ENCODE peak calls at places on chromosomes 7 and 10, in seven cellular contexts. G is GM23248, C is HCT116, M is hepatocyte, P is SK-N-SH, B is PC-3, V is MM.1S. X is an unnamed sample.
A peak's percentile ranks its signal among the peaks of the same experiment; 100 is the strongest.

GRCh38 chr7:137652721-137653120 is 194.1 kb downstream of the DGKI start:
- DNase-seq in G (peak; percentile 74), C (no peak), M (no peak), P (no peak), B (peak; percentile 52), V (no peak), X (no peak)

GRCh38 chr7:92056276-92056675 is 78.0 kb downstream of the CYP51A1 start:
- DNase-seq in G (no peak), C (no peak), M (peak; percentile 8), P (no peak), B (no peak), V (no peak), X (no peak)

GRCh38 chr7:96410440-96410839 is 88.5 kb upstream of the SLC25A13 start:
- DNase-seq in G (no peak), C (no peak), M (no peak), P (no peak), B (no peak), V (no peak), X (no peak)

GRCh38 chr10:52951819-52952218 is 179.2 kb upstream of the MBL2 start:
- DNase-seq in G (peak; percentile 42), C (no peak), M (peak; percentile 77), P (no peak), B (peak; percentile 97), V (peak; percentile 41), X (peak; percentile 75)

GRCh38 chr7:5634107-5634950 is 147.1 kb downstream of the RNF216 start:
- DNase-seq in G (peak; percentile 86), C (no peak), M (peak; percentile 66), P (peak; percentile 93), B (no peak), V (no peak), X (peak; percentile 78)

GRCh38 chr7:21771906-21772610 is 173.6 kb downstream of the CDCA7L start:
- DNase-seq in G (peak; percentile 3), C (no peak), M (no peak), P (no peak), B (no peak), V (peak; percentile 22), X (peak; percentile 84)

GRCh38 chr10:115118346-115118745 is 25.2 kb downstream of the ATRNL1 start:
- DNase-seq in G (no peak), C (no peak), M (no peak), P (no peak), B (no peak), V (no peak), X (no peak)

GRCh38 chr10:119686465-119687191 is 35.4 kb downstream of the BAG3 start:
- DNase-seq in G (peak; percentile 94), C (peak; percentile 75), M (peak; percentile 92), P (peak; percentile 81), B (peak; percentile 92), V (peak; percentile 74), X (peak; percentile 88)

GRCh38 chr10:23535381-23535780 is 96.5 kb downstream of the OTUD1 start:
- DNase-seq in G (peak; percentile 14), C (no peak), M (no peak), P (no peak), B (peak; percentile 11), V (no peak), X (no peak)

GRCh38 chr7:50476953-50477625 is 26.9 kb upstream of the FIGNL1 start:
- DNase-seq in G (no peak), C (no peak), M (no peak), P (no peak), B (no peak), V (no peak), X (no peak)

GRCh38 chr10:48976208-48976607 is 36.6 kb upstream of the LRRC18 start:
- DNase-seq in G (peak; percentile 37), C (peak; percentile 18), M (peak; percentile 28), P (peak; percentile 50), B (peak; percentile 73), V (peak; percentile 39), X (peak; percentile 27)

GRCh38 chr7:44549457-44549856 is 8.3 kb upstream of the NPC1L1 start:
- DNase-seq in G (no peak), C (no peak), M (no peak), P (no peak), B (no peak), V (no peak), X (no peak)

GRCh38 chr10:123043409-123043925 is 34.7 kb downstream of the ACADSB start:
- DNase-seq in G (peak; percentile 76), C (peak; percentile 80), M (peak; percentile 80), P (peak; percentile 67), B (peak; percentile 76), V (peak; percentile 65), X (peak; percentile 85)

GRCh38 chr7:152504367-152504766 is 68.6 kb upstream of the KMT2C start:
- DNase-seq in G (no peak), C (no peak), M (peak; percentile 19), P (no peak), B (peak; percentile 27), V (no peak), X (no peak)

GRCh38 chr7:2670720-2671391 is 17.1 kb upstream of the AMZ1 start:
- DNase-seq in G (peak; percentile 87), C (peak; percentile 51), M (peak; percentile 87), P (peak; percentile 96), B (peak; percentile 69), V (peak; percentile 58), X (peak; percentile 86)

GRCh38 chr10:96917628-96918027 is 85.5 kb downstream of the LCOR start:
- DNase-seq in G (no peak), C (no peak), M (no peak), P (no peak), B (no peak), V (no peak), X (no peak)

GRCh38 chr10:60237977-60238376 is 151.7 kb downstream of the ANK3 start:
- DNase-seq in G (peak; percentile 40), C (no peak), M (no peak), P (no peak), B (peak; percentile 81), V (no peak), X (no peak)

GRCh38 chr7:157791261-157791660 is 454.5 kb downstream of the DNAJB6 start:
- DNase-seq in G (no peak), C (no peak), M (no peak), P (no peak), B (peak; percentile 6), V (no peak), X (no peak)

GRCh38 chr7:157792954-157793353 is 456.1 kb downstream of the DNAJB6 start:
- DNase-seq in G (no peak), C (no peak), M (no peak), P (no peak), B (no peak), V (no peak), X (no peak)

GRCh38 chr7:157791666-157792065 is 454.9 kb downstream of the DNAJB6 start:
- DNase-seq in G (no peak), C (no peak), M (no peak), P (no peak), B (no peak), V (no peak), X (no peak)

GRCh38 chr7:157793973-157794763 is 457.4 kb downstream of the DNAJB6 start:
- DNase-seq in G (no peak), C (no peak), M (no peak), P (no peak), B (no peak), V (no peak), X (peak; percentile 65)

DNA sequence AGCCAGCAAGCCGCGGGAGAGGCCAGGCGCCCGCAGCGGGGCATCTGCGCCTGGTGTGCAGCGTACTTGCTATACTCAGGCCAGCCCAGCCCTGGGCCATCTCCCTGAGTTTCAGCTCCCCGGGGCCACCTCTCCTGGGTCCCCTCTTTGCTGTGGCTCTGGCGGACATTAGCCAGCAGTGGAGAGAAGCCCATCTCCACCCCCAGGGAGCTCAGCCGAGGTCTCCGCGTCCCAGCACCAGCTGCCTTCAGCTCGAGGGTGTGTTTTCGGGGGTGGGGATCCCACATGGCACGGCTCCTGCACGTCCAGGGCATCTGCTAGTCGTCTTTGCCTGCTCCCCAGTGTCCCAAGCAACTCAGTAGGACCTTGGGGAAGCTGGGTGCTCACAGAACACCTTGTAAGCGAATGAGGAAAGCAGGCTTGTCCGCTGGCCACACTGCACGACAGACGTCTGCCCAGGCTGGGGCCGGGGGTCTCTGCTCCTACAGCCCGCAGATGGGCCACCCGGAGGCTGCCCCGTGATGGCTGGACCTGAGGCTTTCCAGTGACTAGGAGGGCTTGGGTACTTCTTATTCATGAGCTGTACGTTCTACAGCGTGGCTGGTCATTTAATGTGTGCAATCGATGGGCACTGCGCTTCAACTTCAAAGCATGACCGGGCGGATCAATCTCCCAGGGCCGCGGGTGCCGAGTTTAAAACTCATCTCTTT is 455.6 kb downstream of the DNAJB6 start:
- DNase-seq in G (no peak), C (no peak), M (no peak), P (no peak), B (no peak), V (no peak), X (no peak)
- H3K9me3 ChIP-seq in G (no peaks in the 10 kb centered on the region), C (no peaks in the 10 kb centered on the region), M (no peaks in the 10 kb centered on the region), P (no peaks in the 10 kb centered on the region), B (no peaks in the 10 kb centered on the region), V (no peaks in the 10 kb centered on the region), X (no peaks in the 10 kb centered on the region)

DNA sequence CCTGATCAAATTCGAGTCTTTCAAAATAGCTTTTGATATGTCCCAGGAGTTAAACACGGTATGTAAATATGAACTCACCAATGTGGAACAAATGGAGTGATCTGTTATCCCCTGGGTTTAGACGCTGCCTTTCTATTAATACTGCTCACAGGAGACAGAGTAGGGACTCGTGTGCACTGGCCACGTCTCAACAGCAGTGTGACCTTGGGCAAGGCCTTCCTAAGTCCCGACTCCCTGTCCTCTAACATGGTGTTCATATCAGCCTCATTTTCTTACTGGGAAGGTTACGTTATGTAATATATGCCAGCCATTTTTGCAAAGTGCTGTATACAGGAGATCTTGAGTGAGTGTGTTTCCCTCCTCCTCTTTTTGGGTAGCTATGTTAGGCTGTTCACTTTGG is 1.8 kb downstream of the WDR37 start:
- DNase-seq in G (no peak), C (no peak), M (no peak), P (no peak), B (no peak), V (no peak), X (no peak)
- TF ChIP-seq EZH2phosphoT487 in G (no peak), C (no peak), M (no peak), P (no peak), B (no peak), V (no peak), X (no peak)

GRCh38 chr7:124032369-124033092 is at the start of gene TMEM229A:
- DNase-seq in G (peak; percentile 56), C (no peak), M (peak; percentile 84), P (peak; percentile 88), B (peak; percentile 52), V (peak; percentile 49), X (peak; percentile 87)

GRCh38 chr7:124031406-124031805 is 1.5 kb downstream of the TMEM229A start:
- DNase-seq in G (no peak), C (no peak), M (no peak), P (no peak), B (no peak), V (no peak), X (no peak)

GRCh38 chr7:124031919-124032318 is 948 bp downstream of the TMEM229A start:
- DNase-seq in G (no peak), C (no peak), M (no peak), P (peak; percentile 57), B (no peak), V (no peak), X (peak; percentile 32)

GRCh38 chr7:124029789-124030188 is 3.1 kb downstream of the TMEM229A start:
- DNase-seq in G (no peak), C (no peak), M (no peak), P (no peak), B (no peak), V (no peak), X (no peak)

GRCh38 chr7:124030964-124031363 is 1.9 kb downstream of the TMEM229A start:
- DNase-seq in G (no peak), C (no peak), M (no peak), P (no peak), B (no peak), V (no peak), X (no peak)
- H3K4me3 ChIP-seq in G (no peak overlapping the region), C (no peak overlapping the region), M (no peak overlapping the region), P (peak overlapping the region; percentile 66), B (no peak overlapping the region), V (no peak overlapping the region), X (no peak overlapping the region)

GRCh38 chr10:43727935-43728334 is 79.3 kb upstream of the ZNF32 start:
- DNase-seq in G (no peak), C (no peak), M (no peak), P (no peak), B (no peak), V (no peak), X (no peak)
- H3K9me3 ChIP-seq in G (no peaks in the 10 kb centered on the region), C (no peaks in the 10 kb centered on the region), M (peaks cover 4% of the 10 kb centered on the region), P (peaks cover 4% of the 10 kb centered on the region), B (peaks cover 13% of the 10 kb centered on the region), V (no peaks in the 10 kb centered on the region), X (no peaks in the 10 kb centered on the region)

X was measured in neural progenitor cell.